ENCODE peak calls at places on chromosomes 12 and 14, in four cellular contexts. Z is neural progenitor cell, O is PC-3, Y is MM.1S. H is an unnamed sample.

GRCh38 chr14:94384342-94384741 is 4.1 kb downstream of the SERPINA1 start:
- DNase-seq in O (no peak), Y (no peak), Z (no peak), H (no peak)

GRCh38 chr14:104689620-104690265 is 325 bp downstream of the INF2 start:
- DNase-seq in Z (no peak), Y (no peak), O (peak), H (no peak)

GRCh38 chr14:27845241-27845850 is 921.2 kb upstream of the FOXG1 start:
- DNase-seq in O (no peak), Z (no peak), Y (no peak), H (no peak)

GRCh38 chr12:96986883-96987523 is 79.9 kb downstream of the NEDD1 start:
- DNase-seq in Y (peak), Z (peak), O (peak), H (peak)

GRCh38 chr14:59229653-59230406 is 41.4 kb downstream of the DAAM1 start:
- DNase-seq in O (no peak), Z (no peak), Y (no peak), H (no peak)

GRCh38 chr12:96416033-96416790 is 16.0 kb upstream of the CDK17 start:
- DNase-seq in O (peak), Z (no peak), Y (no peak), H (no peak)

GRCh38 chr14:31320216-31320615 is 100.1 kb downstream of the HEATR5A start:
- DNase-seq in Y (no peak), O (no peak), Z (no peak), H (no peak)

GRCh38 chr14:57714487-57714899 is 151.4 kb downstream of the SLC35F4 start:
- DNase-seq in O (no peak), Z (peak), Y (no peak), H (no peak)

GRCh38 chr12:79692249-79692619 is 1.5 kb upstream of the PAWR start:
- DNase-seq in O (no peak), Y (no peak), Z (no peak), H (no peak)

GRCh38 chr14:91060472-91061308 is at the start of gene RPS6KA5:
- DNase-seq in Z (peak), O (peak), Y (peak), H (peak)
- TF ChIP-seq CTCF in Z (no peak), O (no peak), Y (no peak), H (no peak)

GRCh38 chr14:36657409-36658090 is 4.1 kb upstream of the PAX9 start:
- DNase-seq in Y (no peak), Z (peak), O (peak), H (peak)
- TF ChIP-seq EZH2 in Y (no peak), Z (peak), O (no peak), H (peak)

DNA sequence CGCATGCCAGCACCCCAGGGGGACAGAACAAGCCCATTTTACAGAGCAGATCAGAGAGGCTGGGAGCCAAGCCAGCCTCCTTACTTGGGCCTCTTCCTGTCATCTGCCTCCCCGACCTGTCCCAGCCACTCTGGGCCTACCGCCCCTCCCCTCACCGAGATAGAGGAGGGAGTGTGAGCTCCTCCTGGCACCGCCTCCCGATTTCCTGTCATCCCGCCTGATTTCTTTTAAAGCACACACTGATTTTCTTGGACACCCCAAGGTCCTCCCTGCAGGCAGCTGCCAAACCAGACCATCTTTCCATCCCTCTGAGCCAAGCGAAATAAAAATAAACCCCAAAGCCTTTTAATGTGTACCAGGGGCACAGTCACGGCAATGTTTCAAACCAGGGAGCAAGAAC is 108.4 kb downstream of the RFLNA start:
- DNase-seq in Y (no peak), Z (no peak), O (no peak), H (no peak)
- H3K27ac ChIP-seq in Y (no peak), Z (peak), O (no peak), H (peak)

GRCh38 chr12:128387811-128388422 is 120.9 kb downstream of the TMEM132C start:
- DNase-seq in O (peak), Y (no peak), Z (peak), H (peak)
- TF ChIP-seq CTCF in O (peak), Y (peak), Z (peak), H (peak)

DNA sequence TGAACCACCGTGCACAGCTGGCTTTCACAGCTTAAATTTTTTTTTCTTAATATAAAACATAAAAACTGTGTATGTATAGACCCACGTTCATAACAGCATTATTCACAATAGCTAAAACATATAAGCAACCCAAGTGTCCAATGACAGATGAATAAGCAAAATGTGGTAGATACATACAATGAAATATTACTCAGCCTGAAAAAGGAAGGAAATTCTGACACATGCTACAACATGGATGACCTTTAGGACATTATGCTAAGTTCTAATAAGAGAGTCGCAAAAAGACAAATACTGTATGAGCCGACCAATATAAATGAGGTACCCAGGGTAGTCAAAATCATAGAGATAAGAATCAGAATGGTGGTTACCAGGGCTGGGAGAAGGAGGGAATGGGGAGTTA is 13.8 kb upstream of the YY1 start:
- DNase-seq in Z (no peak), O (no peak), Y (no peak), H (no peak)
- TF ChIP-seq EZH2 in Z (no peak), O (no peak), Y (no peak), H (no peak)

DNA sequence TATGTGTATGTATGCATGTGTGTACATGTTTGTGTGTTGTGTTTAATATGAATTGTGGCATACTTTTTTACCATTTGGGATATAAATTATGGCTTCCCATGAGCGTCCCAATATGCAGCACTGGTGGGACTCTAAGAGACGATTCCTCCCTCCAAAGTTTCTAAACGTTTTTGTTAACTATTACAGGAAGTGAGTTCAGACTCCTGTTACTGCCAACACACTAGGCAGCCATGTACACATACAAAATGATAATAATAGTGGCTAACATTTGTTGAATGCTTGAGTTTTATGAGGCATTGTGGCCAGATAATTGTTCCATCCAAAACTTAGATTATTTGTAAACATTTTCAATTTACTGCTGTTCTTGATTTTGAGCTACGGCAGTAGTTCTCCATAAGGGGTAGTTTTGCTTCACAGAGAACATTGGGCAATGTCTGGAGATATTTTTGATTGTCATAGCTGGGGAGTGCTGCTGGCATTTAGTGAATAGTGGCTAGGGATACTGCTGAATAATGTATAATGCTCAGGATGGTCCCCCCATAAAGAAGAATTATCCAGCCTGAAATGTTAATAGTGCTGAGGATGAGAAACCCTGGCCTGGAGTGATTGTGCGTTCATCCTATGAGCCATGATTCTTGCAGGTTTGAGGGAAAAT is 45.1 kb downstream of the ARID2 start:
- DNase-seq in Y (no peak), Z (no peak), O (no peak), H (no peak)
- H3K27ac ChIP-seq in Y (no peak), Z (peak), O (no peak), H (no peak)

H was measured in hepatocyte.